ENCODE peak calls at places on chromosomes 7 and 10, in five cellular contexts. R is NCI-H2171 treated with DMSO at 0.1 percent for 48 hours, Q is AG04450, M is A172, G is activated T-helper 1 cell treated with Interleukin-2 at 50 U/mL for 16 hours. V is an unnamed sample.

GRCh38 chr10:114188001-114188400 is 8.8 kb downstream of the TDRD1 start:
- DNase-seq in R (no peak), Q (no peak), M (no peak), G (no peak), V (no peak)

GRCh38 chr7:104956753-104957450 is 57.1 kb upstream of the KMT2E start:
- DNase-seq in R (no peak), Q (peak; percentile 81), M (peak; percentile 65), G (no peak), V (peak; percentile 98)

GRCh38 chr7:151038951-151039849 is 9.1 kb upstream of the ASIC3 start:
- DNase-seq in R (no peak), Q (no peak), M (peak; percentile 99), G (no peak), V (peak; percentile 98)

GRCh38 chr7:158753900-158754299 is 49.3 kb upstream of the NCAPG2 start:
- DNase-seq in R (no peak), Q (no peak), M (no peak), G (no peak), V (no peak)

GRCh38 chr7:133770863-133771492 is 356.2 kb upstream of the LRGUK start:
- DNase-seq in R (peak; percentile 7), Q (peak; percentile 6), M (peak; percentile 7), G (no peak), V (peak; percentile 63)

GRCh38 chr7:7686806-7687205 is 31.6 kb downstream of the RPA3 start:
- DNase-seq in R (no peak), Q (no peak), M (no peak), G (no peak), V (no peak)

GRCh38 chr7:135976312-135977019 is 693 bp downstream of the MTPN start:
- DNase-seq in R (peak; percentile 55), Q (no peak), M (peak; percentile 15), G (no peak), V (peak; percentile 36)

GRCh38 chr7:43461349-43462024 is 121.4 kb upstream of the STK17A start:
- DNase-seq in R (no peak), Q (no peak), M (no peak), G (no peak), V (no peak)

GRCh38 chr7:144725070-144725469 is 110.8 kb downstream of the TPK1 start:
- DNase-seq in R (no peak), Q (no peak), M (no peak), G (no peak), V (no peak)

GRCh38 chr7:51973942-51974341 is 657.3 kb upstream of the COBL start:
- DNase-seq in R (no peak), Q (no peak), M (no peak), G (no peak), V (no peak)

GRCh38 chr10:17673517-17674051 is 29.6 kb downstream of the STAM start:
- DNase-seq in R (no peak), Q (peak; percentile 78), M (peak; percentile 97), G (no peak), V (peak; percentile 90)

GRCh38 chr7:24778543-24779282 is 21.4 kb upstream of the GSDME start:
- DNase-seq in R (no peak), Q (no peak), M (peak; percentile 74), G (no peak), V (peak; percentile 63)

GRCh38 chr10:106565546-106565945 is 599.0 kb downstream of the SORCS1 start:
- DNase-seq in R (no peak), Q (no peak), M (no peak), G (no peak), V (peak; percentile 27)

GRCh38 chr10:8061274-8062211 is 7.1 kb downstream of the GATA3 start:
- DNase-seq in R (no peak), Q (no peak), M (no peak), G (no peak), V (peak; percentile 67)

GRCh38 chr10:119859422-119860258 is 13.0 kb downstream of the MCMBP start:
- DNase-seq in R (peak; percentile 25), Q (no peak), M (peak; percentile 21), G (no peak), V (peak; percentile 50)

GRCh38 chr10:10208156-10208555 is 809.5 kb upstream of the CELF2 start:
- DNase-seq in R (no peak), Q (no peak), M (no peak), G (no peak), V (no peak)

GRCh38 chr10:72370201-72370722 is 15.5 kb upstream of the DNAJB12 start:
- DNase-seq in R (no peak), Q (no peak), M (no peak), G (no peak), V (no peak)

GRCh38 chr7:29923231-29923630 is 66.4 kb downstream of the SCRN1 start:
- DNase-seq in R (no peak), Q (no peak), M (no peak), G (no peak), V (no peak)

GRCh38 chr10:119546009-119546408 is 3.5 kb upstream of the RGS10 start:
- DNase-seq in R (no peak), Q (no peak), M (no peak), G (no peak), V (peak; percentile 21)

GRCh38 chr7:64541438-64542359 is 21.2 kb downstream of the ZNF680 start:
- DNase-seq in R (no peak), Q (no peak), M (peak; percentile 86), G (no peak), V (peak; percentile 93)

GRCh38 chr7:155683098-155683497 is 38.6 kb downstream of the RBM33 start:
- DNase-seq in R (no peak), Q (no peak), M (no peak), G (no peak), V (no peak)

GRCh38 chr10:125102216-125102615 is 58.1 kb downstream of the CTBP2 start:
- DNase-seq in R (no peak), Q (peak; percentile 33), M (no peak), G (no peak), V (peak; percentile 23)

GRCh38 chr10:119113805-119114732 is 10.2 kb downstream of the DENND10 start:
- DNase-seq in R (no peak), Q (peak; percentile 85), M (no peak), G (no peak), V (peak; percentile 42)

GRCh38 chr7:30572212-30572839 is 22.4 kb upstream of the GARS1 start:
- DNase-seq in R (no peak), Q (no peak), M (no peak), G (no peak), V (no peak)

GRCh38 chr7:112997831-112998230 is 88.8 kb downstream of the GPR85 start:
- DNase-seq in R (no peak), Q (no peak), M (no peak), G (no peak), V (no peak)

GRCh38 chr10:29345893-29346175 is 57.0 kb downstream of the LYZL1 start:
- DNase-seq in R (no peak), Q (no peak), M (no peak), G (no peak), V (no peak)

GRCh38 chr7:27745064-27745583 is 5.2 kb downstream of the TAX1BP1 start:
- DNase-seq in R (peak; percentile 60), Q (peak; percentile 51), M (peak; percentile 90), G (no peak), V (peak; percentile 84)

GRCh38 chr7:94374721-94375120 is 20.0 kb upstream of the COL1A2 start:
- DNase-seq in R (no peak), Q (no peak), M (peak; percentile 35), G (no peak), V (peak; percentile 46)

GRCh38 chr7:155487509-155488482 is 29.9 kb downstream of the EN2 start:
- DNase-seq in R (no peak), Q (no peak), M (no peak), G (no peak), V (no peak)

GRCh38 chr10:88027570-88027969 is 164.1 kb downstream of the PTEN start:
- DNase-seq in R (no peak), Q (no peak), M (no peak), G (no peak), V (no peak)

GRCh38 chr7:119959811-119960210 is 313.2 kb upstream of the KCND2 start:
- DNase-seq in R (no peak), Q (no peak), M (no peak), G (no peak), V (no peak)

GRCh38 chr10:88089498-88089897 is 226.1 kb downstream of the PTEN start:
- DNase-seq in R (peak; percentile 26), Q (no peak), M (no peak), G (no peak), V (no peak)

GRCh38 chr7:103714377-103714927 is 268.4 kb upstream of the SLC26A5 start:
- DNase-seq in R (no peak), Q (no peak), M (no peak), G (no peak), V (peak; percentile 24)

GRCh38 chr10:797179-797578 is 107.7 kb upstream of the DIP2C start:
- DNase-seq in R (no peak), Q (no peak), M (no peak), G (no peak), V (no peak)

GRCh38 chr10:61612451-61612850 is 50.3 kb upstream of the CABCOCO1 start:
- DNase-seq in R (no peak), Q (no peak), M (peak; percentile 26), G (no peak), V (no peak)

GRCh38 chr10:129833366-129833765 is 130.7 kb downstream of the EBF3 start:
- DNase-seq in R (no peak), Q (no peak), M (no peak), G (no peak), V (no peak)

GRCh38 chr7:6226194-6226799 is 46.1 kb downstream of the CYTH3 start:
- DNase-seq in R (no peak), Q (peak; percentile 82), M (peak; percentile 37), G (no peak), V (no peak)

GRCh38 chr7:26515462-26515861 is 223.8 kb downstream of the SNX10 start:
- DNase-seq in R (no peak), Q (no peak), M (peak; percentile 91), G (no peak), V (peak; percentile 44)

GRCh38 chr7:39618868-39619267 is 4.5 kb upstream of the RALA start:
- DNase-seq in R (no peak), Q (no peak), M (no peak), G (no peak), V (no peak)